ENCODE peak calls at places on chromosomes 13 and 19, in ten cellular contexts. T is HFFc6, A is uterus, B is breast epithelium, Z is spleen, C is lower leg skin, R is heart left ventricle, I is transverse colon, P is K562, U is osteocyte. M is an unnamed sample.

GRCh38 chr19:6381030-6381750 is 5.5 kb upstream of the PSPN start:
- DNase-seq in U (no peak), B (no peak), P (peak), C (no peak), T (no peak), I (no peak), A (no peak), Z (no peak), R (no peak), M (no peak)

GRCh38 chr13:40433577-40433976 is 232.9 kb downstream of the FOXO1 start:
- DNase-seq in A (no peak), U (no peak), C (no peak), B (no peak), I (peak), R (no peak), P (no peak), T (no peak), Z (peak), M (no peak)

GRCh38 chr13:46961719-46962118 is 64.9 kb upstream of the HTR2A start:
- DNase-seq in R (no peak), P (no peak), I (no peak), C (no peak), B (no peak), T (peak), Z (no peak), A (no peak), U (no peak), M (no peak)

GRCh38 chr19:56089344-56089743 is 31.8 kb downstream of the ZNF787 start:
- DNase-seq in Z (no peak), B (no peak), R (no peak), I (no peak), U (no peak), A (no peak), C (no peak), P (no peak), T (no peak), M (no peak)

GRCh38 chr19:750640-751423 is at the start of gene MISP:
- DNase-seq in P (peak), B (no peak), U (no peak), A (no peak), C (no peak), Z (no peak), I (peak), R (no peak), T (no peak), M (no peak)

GRCh38 chr13:112725346-112726017 is 35.6 kb downstream of the ATP11A start:
- DNase-seq in R (no peak), T (peak), A (no peak), P (no peak), U (no peak), I (no peak), B (no peak), Z (peak), C (no peak), M (no peak)

GRCh38 chr13:113152894-113153809 is 5.3 kb upstream of the PROZ start:
- DNase-seq in I (peak), P (peak), B (no peak), A (peak), U (peak), Z (peak), C (peak), T (no peak), R (peak), M (peak)

GRCh38 chr13:28657784-28658538 is 969 bp upstream of the POMP start:
- DNase-seq in B (no peak), P (no peak), R (no peak), T (peak), I (no peak), A (no peak), U (no peak), Z (no peak), C (no peak), M (no peak)

GRCh38 chr13:105948143-105948542 is 587.3 kb downstream of the EFNB2 start:
- DNase-seq in U (no peak), B (no peak), A (no peak), T (no peak), P (no peak), C (no peak), I (no peak), Z (no peak), R (no peak), M (no peak)

GRCh38 chr13:52399708-52400107 is 6.3 kb downstream of the THSD1 start:
- DNase-seq in T (peak), U (no peak), R (no peak), Z (no peak), P (no peak), C (no peak), A (no peak), I (no peak), B (no peak), M (no peak)

GRCh38 chr19:29211562-29212416 is 1.2 kb downstream of the UQCRFS1 start:
- DNase-seq in A (no peak), Z (no peak), C (no peak), R (no peak), I (peak), T (no peak), P (peak), B (no peak), U (peak), M (no peak)

GRCh38 chr19:6233827-6234511 is 45.8 kb downstream of the MLLT1 start:
- DNase-seq in U (no peak), B (no peak), C (no peak), Z (peak), P (peak), A (peak), I (no peak), R (peak), T (no peak), M (peak)

GRCh38 chr19:1057185-1057857 is 9.6 kb upstream of the ARHGAP45 start:
- DNase-seq in Z (peak), U (no peak), P (no peak), C (no peak), R (no peak), B (no peak), T (peak), A (no peak), I (no peak), M (no peak)

GRCh38 chr13:37457594-37457993 is 141.0 kb downstream of the POSTN start:
- DNase-seq in P (no peak), U (no peak), I (no peak), A (no peak), T (peak), C (no peak), Z (no peak), R (no peak), B (no peak), M (no peak)

GRCh38 chr19:47093841-47094240 is 19.7 kb downstream of the ZC3H4 start:
- DNase-seq in R (no peak), U (no peak), I (no peak), P (no peak), T (no peak), C (no peak), B (no peak), A (no peak), Z (peak), M (no peak)

GRCh38 chr13:36382030-36382429 is 35.8 kb upstream of the SPART start:
- DNase-seq in T (no peak), P (no peak), C (no peak), Z (no peak), B (no peak), U (no peak), A (no peak), R (no peak), I (no peak), M (no peak)

GRCh38 chr13:42174344-42175162 is 97.4 kb upstream of the AKAP11 start:
- DNase-seq in U (no peak), P (peak), Z (no peak), C (no peak), I (no peak), A (no peak), B (no peak), T (peak), R (no peak), M (no peak)

GRCh38 chr19:2336528-2337328 is 8.2 kb downstream of the SPPL2B start:
- DNase-seq in I (no peak), R (no peak), Z (no peak), C (no peak), B (no peak), A (no peak), P (no peak), T (no peak), U (no peak), M (peak)

GRCh38 chr13:91774397-91774796 is 376.0 kb downstream of the GPC5 start:
- DNase-seq in T (no peak), I (no peak), A (no peak), P (no peak), Z (no peak), U (no peak), R (no peak), C (no peak), B (no peak), M (no peak)

GRCh38 chr19:45739498-45740439 is 6.5 kb downstream of the MEIOSIN start:
- DNase-seq in T (no peak), R (no peak), Z (no peak), P (peak), U (no peak), C (no peak), I (no peak), A (no peak), B (no peak), M (no peak)

GRCh38 chr19:44992336-44993163 is 8.7 kb upstream of the RELB start:
- DNase-seq in R (no peak), T (no peak), C (no peak), A (no peak), P (no peak), Z (no peak), B (no peak), U (no peak), I (no peak), M (no peak)

GRCh38 chr13:35723820-35724219 is 247.3 kb upstream of the MAB21L1 start:
- DNase-seq in B (no peak), I (no peak), A (no peak), R (peak), U (no peak), P (no peak), T (peak), Z (no peak), C (no peak), M (no peak)

GRCh38 chr13:67353891-67354459 is 123.8 kb upstream of the PCDH9 start:
- DNase-seq in I (no peak), B (no peak), P (no peak), Z (no peak), C (no peak), T (no peak), R (no peak), A (no peak), U (no peak), M (no peak)

GRCh38 chr19:15369594-15369891 is 10.0 kb downstream of the AKAP8 start:
- DNase-seq in I (no peak), C (no peak), T (no peak), U (no peak), R (no peak), B (no peak), Z (peak), A (no peak), P (no peak), M (no peak)

GRCh38 chr13:101565327-101565726 is 112.9 kb downstream of the ITGBL1 start:
- DNase-seq in I (no peak), Z (no peak), B (no peak), U (no peak), C (no peak), P (no peak), T (no peak), R (no peak), A (no peak), M (no peak)

GRCh38 chr19:30679789-30680188 is 307.6 kb downstream of the ZNF536 start:
- DNase-seq in I (no peak), B (no peak), R (no peak), Z (no peak), C (no peak), U (no peak), P (no peak), A (no peak), T (no peak), M (no peak)

GRCh38 chr19:42421101-42421500 is 6.1 kb downstream of the LIPE start:
- DNase-seq in P (no peak), C (no peak), U (no peak), R (no peak), A (no peak), Z (no peak), T (no peak), I (no peak), B (no peak), M (no peak)

GRCh38 chr19:39684283-39684682 is 20.0 kb upstream of the LGALS14 start:
- DNase-seq in R (no peak), U (no peak), Z (no peak), P (no peak), I (no peak), T (no peak), C (no peak), A (no peak), B (no peak), M (no peak)
- TF ChIP-seq CTCF in R (no peak), U (no peak), Z (no peak), P (no peak), I (no peak), T (no peak), C (no peak), A (no peak), B (no peak), M (no peak)

GRCh38 chr19:8430650-8431049 is 14.1 kb upstream of the HNRNPM start:
- DNase-seq in R (no peak), Z (no peak), T (no peak), U (no peak), P (no peak), C (no peak), B (no peak), A (no peak), I (no peak), M (no peak)
- TF ChIP-seq CTCF in R (no peak), Z (no peak), T (no peak), U (no peak), P (no peak), C (no peak), B (no peak), A (no peak), I (no peak), M (no peak)

GRCh38 chr19:35329323-35329722 is 336 bp downstream of the CD22 start:
- DNase-seq in Z (no peak), T (no peak), R (no peak), B (no peak), C (no peak), I (no peak), A (no peak), U (no peak), P (no peak), M (no peak)

GRCh38 chr19:35328851-35329285 is at the start of gene CD22:
- DNase-seq in A (no peak), T (no peak), Z (peak), B (no peak), P (no peak), R (no peak), U (no peak), C (no peak), I (no peak), M (no peak)

GRCh38 chr19:35331551-35332214 is 2.7 kb downstream of the CD22 start:
- DNase-seq in P (peak), T (no peak), U (no peak), A (no peak), B (no peak), Z (no peak), R (no peak), C (no peak), I (no peak), M (no peak)

GRCh38 chr19:35330475-35330874 is 1.5 kb downstream of the CD22 start:
- DNase-seq in C (no peak), U (no peak), P (no peak), I (peak), R (no peak), A (no peak), B (no peak), T (no peak), Z (peak), M (no peak)

GRCh38 chr19:35327642-35328041 is 1.3 kb upstream of the CD22 start:
- DNase-seq in Z (no peak), I (no peak), B (no peak), R (no peak), U (no peak), P (peak), T (no peak), A (no peak), C (no peak), M (no peak)
- TF ChIP-seq CTCF in Z (no peak), I (no peak), B (no peak), R (no peak), U (peak), P (peak), T (peak), A (no peak), C (no peak), M (no peak)

GRCh38 chr13:85261757-85262346 is 537.4 kb downstream of the SLITRK6 start:
- DNase-seq in P (no peak), Z (no peak), R (no peak), A (no peak), U (no peak), I (no peak), T (no peak), C (no peak), B (no peak), M (no peak)
- TF ChIP-seq CTCF in P (no peak), Z (no peak), R (no peak), A (no peak), U (peak), I (no peak), T (peak), C (no peak), B (no peak), M (peak)

DNA sequence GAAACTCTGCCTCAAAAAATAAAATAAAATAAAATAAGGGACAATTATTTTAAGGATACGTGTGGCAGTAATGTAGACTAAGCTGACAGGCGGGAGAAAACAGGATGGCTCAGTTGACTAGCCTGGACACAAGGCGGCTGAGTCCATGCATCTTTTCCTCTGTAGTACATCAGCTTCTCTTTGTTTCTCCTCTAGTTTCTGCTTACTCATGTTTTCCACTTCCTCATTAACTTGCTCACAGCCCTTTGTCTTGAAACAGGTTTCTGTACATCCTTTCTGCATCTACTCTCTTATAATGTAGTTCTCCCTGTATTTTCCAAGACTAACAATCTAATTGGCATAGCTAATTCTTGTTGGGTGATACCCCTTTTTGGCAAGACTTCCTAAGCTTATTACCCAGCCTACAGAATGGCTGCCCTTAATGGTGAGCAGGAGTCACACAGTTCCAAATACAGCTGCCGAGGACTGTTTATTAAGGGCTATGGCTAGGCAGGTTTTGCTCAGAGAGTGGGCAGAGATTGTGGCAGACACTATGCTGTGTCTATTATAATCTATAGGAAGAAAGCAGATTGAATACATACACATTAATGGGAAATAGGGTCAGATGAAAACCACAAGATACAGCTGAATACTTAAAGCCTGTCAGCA is 58.7 kb upstream of the KLF5 start:
- DNase-seq in U (no peak), P (no peak), R (no peak), B (no peak), C (no peak), I (no peak), T (peak), A (no peak), Z (no peak), M (no peak)
- TF ChIP-seq CTCF in U (no peak), P (no peak), R (no peak), B (no peak), C (no peak), I (no peak), T (no peak), A (no peak), Z (no peak), M (no peak)

GRCh38 chr13:97313481-97313880 is 91.3 kb downstream of the MBNL2 start:
- DNase-seq in T (no peak), C (no peak), R (no peak), B (no peak), Z (no peak), U (no peak), I (no peak), A (no peak), P (no peak), M (no peak)
- TF ChIP-seq CTCF in T (no peak), C (no peak), R (no peak), B (no peak), Z (no peak), U (no peak), I (no peak), A (no peak), P (no peak), M (no peak)

DNA sequence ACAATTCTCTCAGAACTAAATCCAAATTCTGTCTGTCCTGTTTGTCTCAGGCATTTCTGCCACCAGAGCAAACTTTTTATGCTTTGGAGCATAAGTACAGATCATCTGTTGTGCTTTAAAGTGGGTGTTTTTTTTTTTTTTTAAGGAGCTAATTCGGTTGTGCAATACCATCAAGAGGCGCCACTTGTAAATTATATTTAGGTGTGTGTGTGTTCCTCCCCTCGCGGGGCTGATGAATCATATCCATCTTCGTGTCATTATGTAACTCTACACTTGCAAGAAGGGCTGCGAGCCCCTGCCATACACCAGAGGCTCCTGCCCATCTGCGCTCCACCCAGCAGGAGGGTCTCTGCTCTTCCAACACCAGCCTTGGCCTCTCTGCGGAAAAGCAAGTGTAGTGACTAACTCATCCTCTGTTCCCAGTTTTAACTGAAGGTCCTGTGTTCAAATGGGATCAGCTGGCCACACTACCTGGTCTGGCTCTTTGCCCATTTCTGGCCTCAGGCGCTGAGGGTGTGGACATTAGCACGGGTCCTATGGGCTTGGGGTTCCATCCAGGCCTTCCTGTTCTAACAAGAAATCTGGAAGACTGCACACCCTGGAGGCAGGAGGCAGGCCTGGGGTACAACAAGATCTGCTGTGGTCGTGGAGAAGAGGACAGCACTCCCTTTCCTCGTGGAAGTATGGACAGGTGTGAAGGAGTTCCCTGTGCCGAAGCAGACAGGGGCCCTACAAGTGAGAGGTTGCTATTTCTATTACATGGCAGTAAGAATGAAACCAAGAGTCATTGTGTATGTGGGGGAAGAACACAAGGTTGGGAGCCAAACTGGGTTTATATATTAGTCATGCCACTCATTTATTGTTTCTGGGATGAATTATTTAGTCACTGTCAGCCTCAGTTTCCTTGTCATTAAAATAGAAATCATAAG is 96.1 kb upstream of the MBNL2 start:
- DNase-seq in C (peak), A (peak), T (peak), B (no peak), I (no peak), U (no peak), R (no peak), P (no peak), Z (no peak), M (no peak)
- TF ChIP-seq CTCF in C (no peak), A (no peak), T (peak), B (no peak), I (no peak), U (peak), R (no peak), P (no peak), Z (no peak), M (no peak)

DNA sequence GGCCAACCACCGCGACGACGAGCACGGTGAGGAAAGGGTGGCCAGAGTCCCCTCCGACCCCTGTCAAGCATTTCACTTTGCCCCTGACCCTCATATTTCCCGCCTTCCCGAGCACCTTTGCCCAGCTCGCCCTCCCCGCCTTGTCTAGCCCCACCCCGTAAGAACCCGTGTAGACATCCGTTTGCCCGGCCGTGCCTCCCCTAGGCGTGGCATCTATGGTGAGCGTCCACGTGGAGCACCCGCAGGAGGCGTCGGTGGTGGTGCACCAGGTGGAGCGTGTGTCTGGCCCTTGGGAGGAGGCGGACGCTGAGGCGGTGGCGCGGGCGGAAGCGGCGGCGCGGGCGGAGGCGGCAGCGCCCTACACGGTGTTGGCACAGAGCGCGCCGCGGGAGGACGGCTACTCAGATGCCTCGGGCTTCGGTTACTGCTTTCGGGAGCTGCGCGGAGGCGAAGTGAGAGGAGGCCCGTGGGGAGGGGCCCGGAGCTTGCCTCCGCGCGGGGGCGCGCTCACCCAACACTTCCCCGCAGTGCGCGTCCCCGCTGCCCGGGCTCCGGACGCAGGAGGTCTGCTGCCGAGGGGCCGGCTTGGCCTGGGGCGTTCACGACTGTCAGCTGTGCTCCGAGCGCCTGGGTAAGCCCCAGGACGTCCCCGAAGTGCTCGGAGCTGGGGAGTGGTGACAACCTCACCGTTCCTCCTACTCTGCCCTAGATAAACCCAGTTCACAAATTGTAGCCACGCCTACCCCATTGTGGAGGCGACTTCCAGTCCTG is 4.2 kb downstream of the LTBP4 start:
- DNase-seq in R (peak), T (no peak), A (peak), I (peak), C (peak), P (peak), U (no peak), B (peak), Z (peak), M (peak)
- TF ChIP-seq CTCF in R (no peak), T (peak), A (peak), I (no peak), C (no peak), P (peak), U (peak), B (no peak), Z (no peak), M (peak)